ENCODE peak calls at places on chromosome 13, in seven cellular contexts. H is heart right ventricle, Q is thoracic aorta, I is heart left ventricle, W is astrocyte, U is pancreas, A is aorta. J is an unnamed sample.

GRCh38 chr13:73984949-73985691 is 149.1 kb downstream of the KLF12 start:
- DNase-seq in H (no peak), Q (no peak), I (no peak), W (no peak), U (no peak), A (no peak), J (no peak)

GRCh38 chr13:30526612-30527217 is 61.0 kb upstream of the HMGB1 start:
- DNase-seq in H (peak; percentile 23), Q (no peak), I (no peak), W (no peak), U (no peak), A (no peak), J (no peak)

GRCh38 chr13:94829801-94830200 is 117.5 kb upstream of the SOX21 start:
- DNase-seq in H (no peak), Q (no peak), I (no peak), W (no peak), U (no peak), A (no peak), J (no peak)

GRCh38 chr13:36001561-36001960 is 129.6 kb downstream of the DCLK1 start:
- DNase-seq in H (no peak), Q (no peak), I (no peak), W (no peak), U (no peak), A (no peak), J (no peak)

GRCh38 chr13:57630661-57631606 is 610 bp upstream of the PCDH17 start:
- DNase-seq in H (no peak), Q (no peak), I (peak; percentile 20), W (peak; percentile 79), U (no peak), A (peak; percentile 67), J (no peak)

GRCh38 chr13:50995870-50996269 is 86.3 kb downstream of the RNASEH2B start:
- DNase-seq in H (no peak), Q (no peak), I (no peak), W (no peak), U (no peak), A (no peak), J (no peak)

GRCh38 chr13:106597190-106597589 is 29.3 kb upstream of the ARGLU1 start:
- DNase-seq in H (peak; percentile 72), Q (no peak), I (peak; percentile 68), W (no peak), U (no peak), A (no peak), J (no peak)

GRCh38 chr13:86725105-86725504 is 925.9 kb upstream of the SLITRK6 start:
- DNase-seq in H (no peak), Q (no peak), I (no peak), W (no peak), U (no peak), A (no peak), J (no peak)

GRCh38 chr13:80048802-80049201 is 292.1 kb downstream of the SPRY2 start:
- DNase-seq in H (peak; percentile 69), Q (peak; percentile 85), I (peak; percentile 90), W (peak; percentile 98), U (no peak), A (peak; percentile 91), J (peak; percentile 99)

GRCh38 chr13:72540818-72541217 is 186.6 kb downstream of the MZT1 start:
- DNase-seq in H (no peak), Q (no peak), I (no peak), W (no peak), U (no peak), A (no peak), J (no peak)

GRCh38 chr13:50129923-50130685 is 114.9 kb downstream of the KCNRG start:
- DNase-seq in H (peak; percentile 48), Q (no peak), I (peak; percentile 45), W (no peak), U (peak; percentile 68), A (peak; percentile 88), J (peak; percentile 23)

GRCh38 chr13:19681517-19681916 is 48.1 kb downstream of the MPHOSPH8 start:
- DNase-seq in H (no peak), Q (no peak), I (no peak), W (no peak), U (no peak), A (no peak), J (peak; percentile 23)

GRCh38 chr13:52599853-52600603 is 42.2 kb upstream of the HNRNPA1L2 start:
- DNase-seq in H (peak; percentile 25), Q (no peak), I (peak; percentile 39), W (peak; percentile 18), U (peak; percentile 70), A (peak; percentile 81), J (peak; percentile 53)

GRCh38 chr13:113762075-113762474 is 3.0 kb downstream of the TMEM255B start:
- DNase-seq in H (no peak), Q (no peak), I (no peak), W (no peak), U (no peak), A (no peak), J (peak; percentile 24)
- H3K4me1 ChIP-seq in H (peaks cover 12% of the 10 kb centered on the region), Q (peaks cover 12% of the 10 kb centered on the region), I (no peaks in the 10 kb centered on the region), W (peaks cover 9% of the 10 kb centered on the region), U (peaks cover 13% of the 10 kb centered on the region), A (no peaks in the 10 kb centered on the region), J (peaks cover 15% of the 10 kb centered on the region)

DNA sequence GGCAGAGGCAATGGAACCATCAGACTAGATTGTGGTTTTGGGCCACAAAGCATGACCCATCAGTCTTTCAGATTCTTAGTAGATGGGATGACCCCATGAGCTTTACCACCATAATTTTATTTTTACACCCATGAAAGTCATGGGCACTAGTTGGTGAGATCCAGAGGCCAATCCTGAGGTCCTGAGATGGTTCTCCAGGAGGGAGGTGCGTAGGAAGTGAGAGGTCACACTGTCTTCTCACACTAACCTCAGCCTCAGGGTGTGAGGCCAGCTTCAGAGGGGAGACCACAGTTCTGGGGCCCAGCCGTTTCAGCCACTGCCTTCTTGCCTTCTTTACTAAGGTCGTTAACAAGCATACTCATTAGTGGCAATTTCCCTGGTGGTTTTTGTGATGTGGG is 106.4 kb downstream of the AKAP11 start:
- DNase-seq in H (no peak), Q (no peak), I (no peak), W (no peak), U (no peak), A (no peak), J (no peak)
- H3K4me1 ChIP-seq in H (no peaks in the 10 kb centered on the region), Q (peaks cover 6% of the 10 kb centered on the region), I (no peaks in the 10 kb centered on the region), W (no peaks in the 10 kb centered on the region), U (no peaks in the 10 kb centered on the region), A (no peaks in the 10 kb centered on the region), J (no peaks in the 10 kb centered on the region)

GRCh38 chr13:39130298-39130697 is 92.0 kb downstream of the NHLRC3 start:
- DNase-seq in H (no peak), Q (no peak), I (no peak), W (no peak), U (no peak), A (no peak), J (no peak)

GRCh38 chr13:39133781-39134180 is 95.5 kb downstream of the NHLRC3 start:
- DNase-seq in H (no peak), Q (no peak), I (no peak), W (no peak), U (no peak), A (no peak), J (no peak)

GRCh38 chr13:39132286-39132685 is 94.0 kb downstream of the NHLRC3 start:
- DNase-seq in H (no peak), Q (no peak), I (no peak), W (no peak), U (no peak), A (no peak), J (no peak)

GRCh38 chr13:39129253-39129652 is 91.0 kb downstream of the NHLRC3 start:
- DNase-seq in H (no peak), Q (no peak), I (no peak), W (no peak), U (no peak), A (no peak), J (no peak)

DNA sequence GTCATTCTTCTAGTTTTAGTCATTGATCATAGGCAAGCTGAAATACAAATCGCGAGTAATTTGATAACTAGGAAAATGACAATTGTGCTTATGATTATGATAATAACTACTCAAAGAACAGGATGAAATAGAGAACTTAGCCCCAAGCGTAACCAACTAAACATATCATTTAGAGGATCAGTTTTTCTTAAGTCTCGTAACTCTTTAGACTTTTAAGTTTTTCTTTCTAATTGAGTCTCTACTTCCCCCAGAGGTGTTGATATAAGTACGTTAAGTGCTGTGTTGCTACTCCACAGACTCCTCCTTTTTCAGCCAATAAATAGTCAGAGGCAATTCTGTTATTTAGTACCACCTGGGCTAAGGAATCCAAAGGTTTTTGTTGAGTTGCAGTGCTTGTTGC is 96.3 kb downstream of the NHLRC3 start:
- DNase-seq in H (no peak), Q (no peak), I (no peak), W (no peak), U (no peak), A (no peak), J (no peak)
- H3K4me1 ChIP-seq in H (no peaks in the 10 kb centered on the region), Q (no peaks in the 10 kb centered on the region), I (no peaks in the 10 kb centered on the region), W (no peaks in the 10 kb centered on the region), U (no peaks in the 10 kb centered on the region), A (no peaks in the 10 kb centered on the region), J (no peaks in the 10 kb centered on the region)

GRCh38 chr13:48532146-48532472 is 771 bp downstream of the RCBTB2 start:
- DNase-seq in H (no peak), Q (no peak), I (no peak), W (peak; percentile 39), U (no peak), A (no peak), J (no peak)
- H3K4me1 ChIP-seq in H (peaks cover 41% of the 10 kb centered on the region), Q (peaks cover 27% of the 10 kb centered on the region), I (peaks cover 15% of the 10 kb centered on the region), W (peaks cover 6% of the 10 kb centered on the region), U (no peaks in the 10 kb centered on the region), A (no peaks in the 10 kb centered on the region), J (peaks cover 13% of the 10 kb centered on the region)

DNA sequence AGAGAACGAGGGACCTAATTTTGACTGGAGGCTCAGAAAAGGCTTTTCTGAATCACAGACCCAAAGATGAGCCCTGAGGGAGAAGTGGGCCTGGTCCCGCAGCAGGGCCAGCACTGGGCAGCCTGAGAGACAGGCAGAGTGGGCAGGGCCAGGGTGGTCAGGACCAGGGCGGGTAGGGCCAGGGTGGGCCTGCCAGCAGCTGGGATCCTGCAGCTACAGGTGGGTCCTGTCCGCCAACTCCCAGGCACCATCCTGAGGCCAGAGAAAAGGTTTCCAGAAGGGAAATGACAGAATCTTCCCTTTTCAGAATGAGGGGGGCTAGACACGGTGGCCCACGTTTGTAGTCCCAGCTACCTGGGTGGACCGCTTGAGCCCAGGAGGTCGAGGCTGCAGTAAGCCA is 23.7 kb downstream of the LATS2 start:
- DNase-seq in H (no peak), Q (no peak), I (no peak), W (no peak), U (no peak), A (no peak), J (no peak)
- H3K4me1 ChIP-seq in H (peaks cover 97% of the 10 kb centered on the region), Q (peaks cover 60% of the 10 kb centered on the region), I (peaks cover 61% of the 10 kb centered on the region), W (peaks cover 32% of the 10 kb centered on the region), U (peaks cover 21% of the 10 kb centered on the region), A (no peaks in the 10 kb centered on the region), J (peaks cover 35% of the 10 kb centered on the region)

GRCh38 chr13:114119196-114119595 is 13.2 kb downstream of the RASA3 start:
- DNase-seq in H (no peak), Q (no peak), I (peak; percentile 48), W (peak; percentile 93), U (no peak), A (no peak), J (peak; percentile 92)
- H3K4me1 ChIP-seq in H (peaks cover 38% of the 10 kb centered on the region), Q (peaks cover 26% of the 10 kb centered on the region), I (peaks cover 11% of the 10 kb centered on the region), W (peaks cover 67% of the 10 kb centered on the region), U (peaks cover 12% of the 10 kb centered on the region), A (no peaks in the 10 kb centered on the region), J (peaks cover 32% of the 10 kb centered on the region)

GRCh38 chr13:59497845-59498244 is 665.9 kb downstream of the DIAPH3 start:
- DNase-seq in H (no peak), Q (no peak), I (no peak), W (no peak), U (no peak), A (no peak), J (no peak)

GRCh38 chr13:59501004-59501403 is 662.7 kb downstream of the DIAPH3 start:
- DNase-seq in H (no peak), Q (no peak), I (no peak), W (no peak), U (no peak), A (no peak), J (no peak)
- H3K4me1 ChIP-seq in H (peaks cover 3% of the 10 kb centered on the region), Q (no peaks in the 10 kb centered on the region), I (no peaks in the 10 kb centered on the region), W (no peaks in the 10 kb centered on the region), U (no peaks in the 10 kb centered on the region), A (no peaks in the 10 kb centered on the region), J (no peaks in the 10 kb centered on the region)

GRCh38 chr13:42272115-42272756 is at the start of gene AKAP11:
- DNase-seq in H (peak; percentile 57), Q (no peak), I (peak; percentile 60), W (peak; percentile 47), U (peak; percentile 77), A (peak; percentile 86), J (peak; percentile 75)
- H3K4me1 ChIP-seq in H (peaks cover 30% of the 10 kb centered on the region), Q (peaks cover 19% of the 10 kb centered on the region), I (peaks cover 9% of the 10 kb centered on the region), W (peaks cover 5% of the 10 kb centered on the region), U (peaks cover 7% of the 10 kb centered on the region), A (peaks cover 7% of the 10 kb centered on the region), J (peaks cover 8% of the 10 kb centered on the region)